ENCODE peak calls at places on chromosomes 3 and 15, in four cellular contexts. P is transverse colon, V is left ventricle myocardium inferior, I is small intestine. E is an unnamed sample. For H3K27me3 and H3K4me1, the result is how much of the 10 kb centered on the place peaks cover.

GRCh38 chr3:10676905-10677304 is 139.1 kb upstream of the SLC6A11 start:
- DNase-seq in P (no peak), V (no peak), I (no peak), E (no peak)

GRCh38 chr3:41026394-41027177 is 172.7 kb upstream of the CTNNB1 start:
- DNase-seq in P (peak), V (peak), I (peak), E (peak)

GRCh38 chr3:193710286-193711164 is 117.5 kb downstream of the OPA1 start:
- DNase-seq in P (no peak), V (no peak), I (no peak), E (no peak)

GRCh38 chr3:188407158-188407880 is 253.4 kb downstream of the LPP start:
- DNase-seq in P (no peak), V (no peak), I (no peak), E (no peak)

GRCh38 chr3:185606191-185606590 is 20.1 kb downstream of the SENP2 start:
- DNase-seq in P (no peak), V (no peak), I (no peak), E (no peak)

GRCh38 chr3:141279074-141279945 is 47.7 kb downstream of the PXYLP1 start:
- DNase-seq in P (no peak), V (no peak), I (peak), E (no peak)

GRCh38 chr3:170054204-170054603 is 16.4 kb downstream of the GPR160 start:
- DNase-seq in P (no peak), V (no peak), I (no peak), E (no peak)

GRCh38 chr15:100030586-100031249 is 297.5 kb upstream of the LYSMD4 start:
- DNase-seq in P (no peak), V (no peak), I (no peak), E (no peak)

GRCh38 chr15:45129651-45130129 is at the start of the genes DUOX1 and DUOXA1:
- DNase-seq in P (peak), V (peak), I (peak), E (no peak)

GRCh38 chr15:27248251-27248650 is 277.3 kb downstream of the GABRG3 start:
- DNase-seq in P (no peak), V (no peak), I (no peak), E (no peak)

GRCh38 chr15:27254016-27254415 is 283.0 kb downstream of the GABRG3 start:
- DNase-seq in P (no peak), V (no peak), I (no peak), E (no peak)

GRCh38 chr15:27249723-27250160 is 278.8 kb downstream of the GABRG3 start:
- DNase-seq in P (no peak), V (no peak), I (no peak), E (no peak)

GRCh38 chr15:27250223-27250622 is 279.2 kb downstream of the GABRG3 start:
- DNase-seq in P (no peak), V (no peak), I (no peak), E (no peak)

GRCh38 chr15:27249046-27249722 is 278.2 kb downstream of the GABRG3 start:
- DNase-seq in P (no peak), V (no peak), I (no peak), E (no peak)
- H3K27me3 ChIP-seq in P (under half), V (under half), I (under half), E (under half)

GRCh38 chr3:195251336-195252065 is 19.5 kb downstream of the XXYLT1 start:
- DNase-seq in P (no peak), V (no peak), I (no peak), E (no peak)

GRCh38 chr3:195249858-195250464 is 21.0 kb downstream of the XXYLT1 start:
- DNase-seq in P (no peak), V (no peak), I (no peak), E (no peak)

GRCh38 chr3:195248281-195248680 is 22.7 kb downstream of the XXYLT1 start:
- DNase-seq in P (no peak), V (no peak), I (no peak), E (no peak)

GRCh38 chr3:195249057-195249770 is 21.7 kb downstream of the XXYLT1 start:
- DNase-seq in P (no peak), V (no peak), I (no peak), E (no peak)

DNA sequence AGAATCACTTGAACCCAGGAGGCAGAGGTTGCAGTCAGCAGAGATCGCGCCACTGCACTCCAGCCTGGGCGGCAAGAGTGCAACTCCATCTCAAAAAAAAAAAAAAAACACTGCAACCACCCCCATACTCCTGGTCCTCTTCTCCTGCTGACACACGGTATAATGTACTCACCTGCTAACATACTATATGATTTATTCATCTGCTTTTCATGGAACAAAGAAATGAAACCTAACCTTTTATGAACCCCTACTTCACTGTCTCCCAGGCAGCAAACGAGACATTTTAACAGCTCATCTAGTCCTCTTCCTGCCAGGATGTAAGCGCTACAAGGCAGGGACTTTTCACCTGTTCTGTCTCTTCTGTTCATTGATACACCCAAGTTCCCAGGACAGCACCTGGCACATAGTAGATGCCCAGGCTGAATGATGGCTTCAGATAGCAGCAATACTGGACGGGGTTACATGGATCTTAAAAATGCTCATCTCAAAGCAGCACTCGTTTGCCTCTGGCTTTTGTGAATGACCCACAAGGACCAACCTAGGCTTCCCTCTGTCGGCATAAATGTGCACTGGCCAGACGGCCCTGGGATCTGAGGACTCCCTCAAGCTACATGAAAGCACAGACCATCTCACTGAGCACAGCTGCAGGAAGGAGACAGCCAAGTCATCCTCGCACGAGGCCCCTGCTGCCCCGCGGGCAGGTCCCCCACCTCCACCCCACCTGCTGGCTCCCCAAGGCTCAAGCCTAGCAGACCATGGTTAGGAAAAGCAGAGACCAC is 20.3 kb downstream of the XXYLT1 start:
- DNase-seq in P (no peak), V (peak), I (no peak), E (no peak)
- H3K4me1 ChIP-seq in P (under half), V (under half), I (under half), E (under half)

GRCh38 chr3:50532062-50532705 is 28.8 kb upstream of the CACNA2D2 start:
- DNase-seq in P (no peak), V (no peak), I (no peak), E (no peak)

GRCh38 chr3:50533346-50533745 is 29.9 kb upstream of the CACNA2D2 start:
- DNase-seq in P (no peak), V (no peak), I (no peak), E (no peak)

GRCh38 chr3:50536471-50537180 is 30.9 kb downstream of the C3orf18 start:
- DNase-seq in P (no peak), V (no peak), I (no peak), E (no peak)

GRCh38 chr3:50537421-50538129 is 30.0 kb downstream of the C3orf18 start:
- DNase-seq in P (no peak), V (no peak), I (no peak), E (no peak)

DNA sequence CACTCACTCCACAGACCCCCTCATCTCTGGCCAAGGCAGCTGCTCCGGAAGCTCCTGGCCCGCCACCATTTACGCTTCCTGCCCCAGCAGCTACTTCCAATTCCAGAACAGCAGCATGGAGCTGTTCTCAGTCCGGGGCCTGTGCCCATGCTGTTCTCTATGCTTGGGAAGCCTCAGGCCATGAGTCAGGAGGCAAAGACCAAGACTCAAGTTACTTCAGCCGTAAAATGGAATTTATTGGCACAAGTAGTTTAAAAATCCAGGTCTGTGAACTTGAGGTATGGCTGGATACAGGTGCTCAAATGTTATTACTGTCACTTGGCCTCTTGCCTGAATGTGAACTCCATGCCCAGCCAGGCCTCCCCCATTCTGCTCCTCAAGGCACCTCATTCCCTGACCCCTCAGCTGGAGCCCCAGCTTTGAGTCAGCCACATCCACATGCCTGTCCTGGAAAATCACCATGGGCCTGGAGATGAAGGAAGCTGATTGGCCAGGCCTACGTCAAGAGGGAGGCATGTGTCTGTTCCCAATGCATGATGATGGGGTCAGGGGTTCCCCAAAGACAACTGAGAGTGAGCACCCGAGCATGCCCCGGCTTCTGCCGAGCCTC is 31.4 kb upstream of the CACNA2D2 start:
- DNase-seq in P (no peak), V (no peak), I (no peak), E (no peak)
- H3K27me3 ChIP-seq in P (under half), V (under half), I (under half), E (under half)

GRCh38 chr3:99857278-99857677 is 39.6 kb downstream of the CMSS1 start:
- DNase-seq in P (no peak), V (no peak), I (no peak), E (no peak)
- H3K4me1 ChIP-seq in P (under half), V (half or more), I (under half), E (half or more)

DNA sequence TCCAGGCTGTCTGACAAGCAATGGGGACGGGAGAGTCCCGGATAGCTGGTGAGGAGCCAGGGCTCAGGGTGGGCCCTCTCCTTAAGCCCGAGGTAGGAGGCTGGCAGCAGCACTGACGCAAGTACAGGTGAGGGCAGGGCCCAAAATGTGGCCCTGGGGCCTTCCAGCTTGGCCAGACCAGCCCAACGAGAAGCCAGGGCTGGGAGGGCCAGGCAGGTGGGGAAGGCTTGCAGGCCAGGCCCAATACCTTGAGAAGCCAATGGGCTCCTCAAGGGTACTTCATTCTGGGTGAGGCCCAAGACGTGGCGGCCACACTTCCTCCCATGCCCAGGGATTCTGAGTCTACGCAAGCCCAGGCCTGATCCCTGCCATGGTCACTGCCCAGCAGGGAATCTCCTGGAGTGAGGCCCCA is 37.2 kb downstream of the AMOTL2 start:
- DNase-seq in P (no peak), V (no peak), I (no peak), E (no peak)
- H3K27me3 ChIP-seq in P (under half), V (under half), I (under half), E (under half)

GRCh38 chr3:172057624-172058023 is 18.2 kb downstream of the FNDC3B start:
- DNase-seq in P (no peak), V (no peak), I (no peak), E (no peak)

GRCh38 chr3:172054115-172054764 is 14.9 kb downstream of the FNDC3B start:
- DNase-seq in P (no peak), V (no peak), I (no peak), E (no peak)

GRCh38 chr3:172057059-172057458 is 17.7 kb downstream of the FNDC3B start:
- DNase-seq in P (no peak), V (no peak), I (no peak), E (no peak)

GRCh38 chr3:172059532-172059931 is 20.2 kb downstream of the FNDC3B start:
- DNase-seq in P (no peak), V (no peak), I (no peak), E (no peak)

DNA sequence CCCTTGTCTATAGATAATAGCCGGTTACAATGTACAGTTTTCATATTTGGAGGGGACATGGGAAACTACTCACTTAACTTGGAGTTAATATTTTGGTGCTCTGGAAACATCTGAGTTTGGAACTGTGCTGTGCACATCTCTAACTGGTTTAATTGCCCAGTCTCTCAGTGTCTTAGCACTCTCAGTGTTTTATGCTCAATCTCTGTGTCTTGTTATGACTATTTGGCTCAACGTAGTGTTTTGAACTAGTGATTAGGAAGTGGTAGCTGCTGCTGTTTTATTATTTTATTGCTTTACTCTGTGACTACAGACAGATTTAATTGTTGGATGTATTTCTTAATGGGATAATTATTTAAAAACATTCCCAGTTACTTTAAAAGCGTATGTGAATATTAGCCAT is 17.0 kb downstream of the FNDC3B start:
- DNase-seq in P (no peak), V (no peak), I (peak), E (no peak)
- H3K4me1 ChIP-seq in P (half or more), V (half or more), I (under half), E (half or more)

E was measured in thoracic aorta.